ENCODE peak calls at places on chromosomes 2 and 18, in seven cellular contexts. D is psoas muscle, G is sigmoid colon, T is Peyer's patch, F is thoracic aorta, Q is tibial nerve, X is hepatocyte. C is an unnamed sample. For H3K36me3, the result is how much of the 10 kb centered on the place peaks cover.

GRCh38 chr2:96131152-96131817 is 7.0 kb downstream of the ASTL start:
- DNase-seq in D (no peak), G (no peak), T (no peak), F (no peak), Q (no peak), X (no peak), C (no peak)

GRCh38 chr2:231034291-231034882 is 2.9 kb upstream of the C2orf72 start:
- DNase-seq in D (no peak), G (no peak), T (no peak), F (no peak), Q (no peak), X (peak), C (no peak)

GRCh38 chr2:73859721-73860586 is 31.2 kb downstream of the STAMBP start:
- DNase-seq in D (no peak), G (no peak), T (no peak), F (no peak), Q (no peak), X (peak), C (no peak)

GRCh38 chr18:54881229-54881753 is 53.0 kb downstream of the RAB27B start:
- DNase-seq in D (no peak), G (no peak), T (no peak), F (no peak), Q (no peak), X (no peak), C (no peak)

GRCh38 chr2:132837764-132838163 is 167.8 kb upstream of the LYPD1 start:
- DNase-seq in D (no peak), G (no peak), T (no peak), F (no peak), Q (no peak), X (no peak), C (no peak)

GRCh38 chr2:68861330-68861729 is 9.9 kb downstream of the BMP10 start:
- DNase-seq in D (no peak), G (no peak), T (no peak), F (no peak), Q (no peak), X (no peak), C (no peak)

GRCh38 chr2:227908266-227909054 is 37.0 kb downstream of the DAW1 start:
- DNase-seq in D (no peak), G (no peak), T (no peak), F (no peak), Q (no peak), X (no peak), C (no peak)

GRCh38 chr2:72695676-72696075 is 130.2 kb downstream of the EXOC6B start:
- DNase-seq in D (no peak), G (no peak), T (no peak), F (no peak), Q (no peak), X (no peak), C (no peak)

GRCh38 chr2:10338242-10339188 is 35.8 kb downstream of the HPCAL1 start:
- DNase-seq in D (peak), G (no peak), T (no peak), F (no peak), Q (no peak), X (no peak), C (no peak)

GRCh38 chr2:40202798-40203400 is 249.0 kb downstream of the SLC8A1 start:
- DNase-seq in D (no peak), G (no peak), T (no peak), F (no peak), Q (no peak), X (peak), C (no peak)

GRCh38 chr2:227127236-227127635 is 36.8 kb downstream of the COL4A4 start:
- DNase-seq in D (no peak), G (no peak), T (no peak), F (no peak), Q (no peak), X (no peak), C (no peak)

GRCh38 chr2:239596298-239596697 is 195.5 kb upstream of the HDAC4 start:
- DNase-seq in D (peak), G (peak), T (no peak), F (no peak), Q (no peak), X (no peak), C (no peak)

DNA sequence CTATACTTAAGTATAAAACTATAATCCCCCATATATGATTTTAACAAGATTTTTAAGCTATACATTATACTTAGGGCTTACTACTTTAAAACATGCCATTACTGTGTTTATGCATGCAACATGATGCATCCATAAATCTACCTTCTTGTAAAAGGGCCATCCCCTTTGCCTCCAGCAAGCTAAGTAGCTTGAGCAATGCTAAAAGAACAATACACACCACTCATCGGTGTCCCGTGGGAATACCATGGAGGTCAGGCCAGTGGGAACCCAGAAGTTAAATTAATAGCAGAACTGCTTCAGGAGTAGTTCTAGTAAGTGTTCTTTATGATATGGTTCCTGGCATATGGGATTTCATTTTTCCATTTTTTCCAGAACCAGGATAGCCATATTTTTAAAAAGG is 37.8 kb downstream of the SH3RF3 start:
- DNase-seq in D (no peak), G (no peak), T (no peak), F (no peak), Q (no peak), X (no peak), C (no peak)
- H3K27ac ChIP-seq in D (no peak), G (no peak), T (no peak), F (peak), Q (no peak), X (no peak), C (no peak)

GRCh38 chr2:460861-461260 is 173.0 kb upstream of the ALKAL2 start:
- DNase-seq in D (no peak), G (no peak), T (peak), F (no peak), Q (no peak), X (no peak), C (peak)
- H3K4me3 ChIP-seq in D (no peak), G (no peak), T (no peak), F (no peak), Q (no peak), X (no peak), C (no peak)

DNA sequence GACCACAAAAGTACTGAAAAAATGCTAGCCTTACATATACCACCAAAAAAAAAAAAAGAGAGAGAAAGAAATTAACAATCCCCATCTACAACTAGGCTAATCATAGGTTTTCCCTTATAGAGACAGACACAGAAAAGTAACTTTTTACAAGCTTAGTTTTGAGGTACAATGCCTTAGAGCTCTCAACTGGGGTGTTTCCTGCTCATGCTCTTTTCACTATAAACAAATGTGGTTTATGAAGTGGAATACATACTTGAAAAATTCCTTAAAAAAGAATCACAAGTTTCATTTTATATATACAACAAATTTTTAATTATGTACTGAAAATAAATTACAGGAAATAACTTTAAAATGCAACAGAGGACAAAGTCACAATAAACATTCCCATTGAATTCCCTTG is 82.5 kb downstream of the ATL2 start:
- DNase-seq in D (no peak), G (no peak), T (no peak), F (no peak), Q (no peak), X (no peak), C (no peak)
- H3K36me3 ChIP-seq in D (under half), G (under half), T (under half), F (under half), Q (under half), X (under half), C (under half)

GRCh38 chr2:242044206-242044590 is 174.7 kb downstream of the RTP5 start:
- DNase-seq in D (peak), G (peak), T (no peak), F (no peak), Q (no peak), X (no peak), C (no peak)
- H3K27ac ChIP-seq in D (no peak), G (no peak), T (no peak), F (no peak), Q (no peak), X (no peak), C (no peak)

GRCh38 chr2:27961997-27962396 is 71.5 kb downstream of the BABAM2 start:
- DNase-seq in D (no peak), G (no peak), T (no peak), F (no peak), Q (no peak), X (no peak), C (no peak)

GRCh38 chr2:27956895-27957294 is 66.4 kb downstream of the BABAM2 start:
- DNase-seq in D (no peak), G (no peak), T (no peak), F (no peak), Q (no peak), X (peak), C (no peak)

GRCh38 chr2:27958711-27959378 is 68.3 kb downstream of the BABAM2 start:
- DNase-seq in D (no peak), G (no peak), T (no peak), F (no peak), Q (no peak), X (no peak), C (no peak)

GRCh38 chr2:27960237-27960912 is 69.8 kb downstream of the BABAM2 start:
- DNase-seq in D (no peak), G (no peak), T (no peak), F (no peak), Q (no peak), X (peak), C (peak)

GRCh38 chr2:27959496-27959895 is 69.0 kb downstream of the BABAM2 start:
- DNase-seq in D (no peak), G (peak), T (no peak), F (no peak), Q (peak), X (no peak), C (no peak)
- H3K4me3 ChIP-seq in D (no peak), G (no peak), T (no peak), F (no peak), Q (no peak), X (no peak), C (no peak)

GRCh38 chr18:61334951-61335736 is 1.9 kb downstream of the CDH20 start:
- DNase-seq in D (no peak), G (no peak), T (no peak), F (no peak), Q (no peak), X (no peak), C (no peak)

GRCh38 chr18:61335737-61336555 is 2.7 kb downstream of the CDH20 start:
- DNase-seq in D (no peak), G (no peak), T (no peak), F (no peak), Q (no peak), X (no peak), C (no peak)

GRCh38 chr18:61334491-61334850 is 1.2 kb downstream of the CDH20 start:
- DNase-seq in D (no peak), G (no peak), T (no peak), F (no peak), Q (no peak), X (no peak), C (no peak)

GRCh38 chr18:61333271-61333745 is at the start of gene CDH20:
- DNase-seq in D (peak), G (no peak), T (no peak), F (no peak), Q (no peak), X (no peak), C (no peak)

GRCh38 chr18:61333746-61334490 is 688 bp downstream of the CDH20 start:
- DNase-seq in D (no peak), G (no peak), T (no peak), F (no peak), Q (no peak), X (peak), C (no peak)
- H3K36me3 ChIP-seq in D (under half), G (under half), T (under half), F (under half), Q (under half), X (under half), C (under half)

DNA sequence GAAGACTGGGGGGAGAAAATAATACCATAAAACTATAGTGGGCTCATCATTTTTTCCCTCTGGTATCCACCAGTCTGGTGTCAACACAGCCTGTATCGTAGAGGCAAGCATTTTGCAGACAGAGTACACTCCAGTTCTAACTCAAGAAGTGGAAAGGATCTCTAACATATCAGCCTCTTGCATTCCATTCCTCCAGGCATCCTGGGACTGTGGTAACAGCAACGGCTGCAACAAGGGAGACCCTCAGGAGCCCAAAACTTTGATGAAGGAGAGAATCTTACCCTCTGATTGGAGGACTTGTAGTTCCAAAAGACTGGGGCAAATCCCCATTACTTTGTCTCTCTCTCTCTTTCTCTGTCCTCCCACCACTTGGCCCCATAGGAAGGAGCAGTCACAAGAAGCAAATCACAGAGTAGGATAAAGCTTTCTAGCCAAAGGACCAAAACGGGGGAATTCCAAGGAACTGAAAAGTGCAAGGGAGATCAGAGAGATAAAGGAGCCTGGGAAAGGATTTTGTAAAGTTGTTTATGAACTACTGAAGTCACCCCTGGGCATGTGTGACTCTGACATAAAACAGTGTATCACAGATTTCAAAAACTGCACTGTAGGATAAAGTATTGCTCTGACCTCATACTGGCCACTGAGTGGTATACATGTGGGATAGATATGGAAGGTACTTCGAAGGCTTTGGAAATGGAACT is 11.9 kb downstream of the FRZB start:
- DNase-seq in D (no peak), G (no peak), T (no peak), F (no peak), Q (no peak), X (no peak), C (no peak)
- H3K27ac ChIP-seq in D (no peak), G (no peak), T (no peak), F (peak), Q (no peak), X (no peak), C (no peak)

GRCh38 chr18:9741821-9742541 is 33.9 kb downstream of the RAB31 start:
- DNase-seq in D (peak), G (no peak), T (no peak), F (no peak), Q (no peak), X (no peak), C (no peak)

GRCh38 chr18:9741461-9741820 is 33.3 kb downstream of the RAB31 start:
- DNase-seq in D (no peak), G (no peak), T (no peak), F (no peak), Q (no peak), X (no peak), C (no peak)

GRCh38 chr18:9740076-9740475 is 32.0 kb downstream of the RAB31 start:
- DNase-seq in D (no peak), G (no peak), T (no peak), F (no peak), Q (no peak), X (no peak), C (no peak)

GRCh38 chr18:9743200-9744016 is 35.3 kb downstream of the RAB31 start:
- DNase-seq in D (peak), G (no peak), T (no peak), F (peak), Q (no peak), X (peak), C (no peak)

GRCh38 chr18:9742588-9743131 is 34.6 kb downstream of the RAB31 start:
- DNase-seq in D (no peak), G (no peak), T (no peak), F (no peak), Q (no peak), X (no peak), C (no peak)
- H3K4me3 ChIP-seq in D (peak), G (peak), T (no peak), F (peak), Q (no peak), X (no peak), C (no peak)

GRCh38 chr2:168702579-168702978 is 99.9 kb upstream of the NOSTRIN start:
- DNase-seq in D (no peak), G (no peak), T (no peak), F (no peak), Q (no peak), X (no peak), C (no peak)
- H3K36me3 ChIP-seq in D (under half), G (under half), T (under half), F (under half), Q (under half), X (under half), C (under half)

GRCh38 chr2:70091364-70091763 is 4.1 kb downstream of the PCBP1 start:
- DNase-seq in D (no peak), G (no peak), T (no peak), F (no peak), Q (no peak), X (no peak), C (no peak)
- H3K27ac ChIP-seq in D (peak), G (no peak), T (peak), F (peak), Q (peak), X (peak), C (no peak)